ENCODE peak calls at places on chromosomes 6 and 20, in ten cellular contexts. P is ELR, T is left lung, D is left ventricle myocardium superior, L is tibial nerve, W is NCI-H446 treated with DMSO at 0.1 percent for 48 hours, Z is NCI-H1092 treated with DMSO at 0.1 percent for 48 hours, E is esophagus muscularis mucosa, Y is RCC 7860, C is nucleus accumbens. I is an unnamed sample.
A peak's percentile ranks its signal among the peaks of the same experiment; 100 is the strongest.

GRCh38 chr6:41920921-41921711 is at the start of the genes BYSL and MED20:
- DNase-seq in P (peak; percentile 98), T (peak; percentile 96), D (peak; percentile 95), L (peak; percentile 90), W (peak; percentile 88), Z (peak; percentile 94), E (peak; percentile 98), Y (peak; percentile 91), C (peak; percentile 97), I (peak; percentile 97)

GRCh38 chr6:97186416-97186999 is 96.5 kb downstream of the MMS22L start:
- DNase-seq in P (peak; percentile 75), T (no peak), D (peak; percentile 68), L (peak; percentile 79), W (peak; percentile 27), Z (peak; percentile 29), E (no peak), Y (peak; percentile 38), C (peak; percentile 28), I (peak; percentile 84)

GRCh38 chr6:157982297-157982579 is 575 bp downstream of the SYNJ2 start:
- DNase-seq in P (peak; percentile 66), T (peak; percentile 67), D (peak; percentile 59), L (no peak), W (no peak), Z (peak; percentile 57), E (no peak), Y (no peak), C (no peak), I (peak; percentile 79)

GRCh38 chr20:1301031-1301529 is 27.9 kb downstream of the SDCBP2 start:
- DNase-seq in P (peak; percentile 81), T (no peak), D (no peak), L (no peak), W (no peak), Z (no peak), E (no peak), Y (peak; percentile 43), C (no peak), I (peak; percentile 48)

GRCh38 chr6:152146385-152146784 is 338.9 kb downstream of the ESR1 start:
- DNase-seq in P (peak; percentile 76), T (no peak), D (no peak), L (no peak), W (no peak), Z (no peak), E (no peak), Y (no peak), C (no peak), I (no peak)

GRCh38 chr20:9300534-9300933 is 213.9 kb upstream of the LAMP5 start:
- DNase-seq in P (no peak), T (no peak), D (no peak), L (no peak), W (no peak), Z (no peak), E (no peak), Y (no peak), C (no peak), I (no peak)

GRCh38 chr6:24547243-24547642 is 52.5 kb downstream of the ALDH5A1 start:
- DNase-seq in P (peak; percentile 20), T (no peak), D (no peak), L (no peak), W (no peak), Z (no peak), E (no peak), Y (no peak), C (no peak), I (peak; percentile 68)

GRCh38 chr6:15922510-15923307 is 206.2 kb upstream of the MYLIP start:
- DNase-seq in P (no peak), T (no peak), D (no peak), L (no peak), W (no peak), Z (no peak), E (no peak), Y (no peak), C (no peak), I (no peak)

GRCh38 chr6:52877168-52877567 is 32.3 kb downstream of the GSTA3 start:
- DNase-seq in P (peak; percentile 86), T (no peak), D (no peak), L (no peak), W (no peak), Z (no peak), E (no peak), Y (peak; percentile 78), C (no peak), I (no peak)

GRCh38 chr6:169723991-169724553 is at the start of gene PHF10:
- DNase-seq in P (peak; percentile 55), T (peak; percentile 83), D (peak; percentile 69), L (no peak), W (no peak), Z (peak; percentile 85), E (no peak), Y (no peak), C (peak; percentile 59), I (peak; percentile 84)

GRCh38 chr6:18192026-18192425 is 36.8 kb downstream of the KDM1B start:
- DNase-seq in P (no peak), T (no peak), D (no peak), L (no peak), W (no peak), Z (no peak), E (no peak), Y (no peak), C (no peak), I (no peak)

GRCh38 chr6:110173506-110174132 is 5.9 kb downstream of the WASF1 start:
- DNase-seq in P (no peak), T (no peak), D (no peak), L (no peak), W (no peak), Z (no peak), E (no peak), Y (no peak), C (no peak), I (no peak)

GRCh38 chr6:33949877-33950831 is 146.4 kb upstream of the MLN start:
- DNase-seq in P (no peak), T (no peak), D (no peak), L (no peak), W (no peak), Z (no peak), E (no peak), Y (no peak), C (no peak), I (peak; percentile 100)

GRCh38 chr20:35490736-35491181 is 35.4 kb downstream of the CEP250 start:
- DNase-seq in P (no peak), T (no peak), D (no peak), L (no peak), W (no peak), Z (no peak), E (no peak), Y (no peak), C (no peak), I (no peak)